ENCODE peak calls at places on chromosomes 11 and 22, in seven cellular contexts. G is naive thymus-derived CD8-positive, alpha-beta T cell; C is left lung; Z is posterior cingulate gyrus; H is HEK293T; Q is stimulated activated naive B cell treated with anti-CD40 and anti-IgM and Interleukin-4, amounts not matched to agents 10 μg/mL and 1 μg/mL and 100 μg/mL, for 72 hours; M is left cardiac atrium. F is an unnamed sample.

GRCh38 chr22:44640618-44641155 is 61.3 kb upstream of the PRR5 start:
- DNase-seq in H (no peak), M (no peak), G (no peak), C (no peak), Q (no peak), Z (no peak), F (no peak)

GRCh38 chr11:9656864-9657263 is 7.0 kb upstream of the SWAP70 start:
- DNase-seq in Z (no peak), H (no peak), G (no peak), C (no peak), Q (no peak), M (no peak), F (peak; percentile 13)

GRCh38 chr11:133955945-133956421 is 785 bp downstream of the IGSF9B start:
- DNase-seq in H (peak; percentile 35), G (no peak), Z (no peak), C (no peak), Q (no peak), M (no peak), F (peak; percentile 62)

GRCh38 chr11:3799883-3800282 is 2.5 kb upstream of the NUP98 start:
- DNase-seq in C (no peak), M (no peak), Q (no peak), G (no peak), H (no peak), Z (no peak), F (peak; percentile 33)

GRCh38 chr11:15038963-15039362 is 34.4 kb upstream of the CALCB start:
- DNase-seq in M (no peak), Q (no peak), Z (no peak), G (no peak), C (no peak), H (no peak), F (no peak)

GRCh38 chr11:3885855-3886254 is 30.4 kb downstream of the STIM1 start:
- DNase-seq in M (no peak), H (no peak), C (no peak), G (no peak), Z (no peak), Q (no peak), F (no peak)

GRCh38 chr22:30290679-30291333 is 1.5 kb upstream of the CASTOR1 start:
- DNase-seq in Q (no peak), M (peak; percentile 91), C (peak; percentile 82), G (no peak), Z (peak; percentile 89), H (no peak), F (peak; percentile 73)

GRCh38 chr22:24434472-24435322 is 7.3 kb downstream of the ADORA2A start:
- DNase-seq in Q (peak; percentile 91), H (no peak), C (peak; percentile 49), M (no peak), Z (no peak), G (peak; percentile 82), F (peak; percentile 36)

GRCh38 chr11:13468750-13469149 is 5.7 kb upstream of the BTBD10 start:
- DNase-seq in G (no peak), C (no peak), H (no peak), Z (no peak), Q (no peak), M (no peak), F (no peak)

GRCh38 chr11:125211191-125211953 is 46.8 kb downstream of the PKNOX2 start:
- DNase-seq in M (no peak), C (no peak), H (no peak), Z (no peak), G (no peak), Q (no peak), F (peak; percentile 79)

GRCh38 chr11:24855951-24856350 is 359.1 kb downstream of the LUZP2 start:
- DNase-seq in H (no peak), C (no peak), M (no peak), G (no peak), Z (no peak), Q (no peak), F (no peak)

GRCh38 chr22:29700206-29700948 is 19.4 kb upstream of the CABP7 start:
- DNase-seq in Z (no peak), Q (no peak), M (no peak), G (no peak), C (no peak), H (no peak), F (no peak)

GRCh38 chr11:122071680-122072321 is 44.2 kb downstream of the BLID start:
- DNase-seq in C (no peak), G (no peak), M (no peak), Z (peak; percentile 60), H (no peak), Q (no peak), F (no peak)

GRCh38 chr11:62539238-62539925 is 7.2 kb downstream of the AHNAK start:
- DNase-seq in Q (no peak), H (no peak), G (no peak), M (peak; percentile 81), C (peak; percentile 54), Z (no peak), F (peak; percentile 59)

GRCh38 chr22:24496661-24497060 is 1.5 kb downstream of the UPB1 start:
- DNase-seq in C (no peak), G (no peak), Z (no peak), M (no peak), H (no peak), Q (no peak), F (peak; percentile 43)

GRCh38 chr11:123654566-123655081 is at the start of gene SCN3B:
- DNase-seq in G (no peak), C (peak; percentile 73), Z (peak; percentile 45), M (peak; percentile 79), Q (no peak), H (peak; percentile 90), F (peak; percentile 95)

GRCh38 chr22:49099496-49100124 is 728.1 kb downstream of the BRD1 start:
- DNase-seq in H (no peak), C (no peak), M (peak; percentile 62), Z (no peak), G (no peak), Q (no peak), F (no peak)

GRCh38 chr11:120526241-120526640 is 14.7 kb downstream of the GRIK4 start:
- DNase-seq in C (no peak), G (no peak), M (no peak), H (no peak), Z (no peak), Q (no peak), F (no peak)

GRCh38 chr22:41987276-41987675 is 11.3 kb upstream of the WBP2NL start:
- DNase-seq in M (no peak), H (no peak), Z (no peak), C (no peak), Q (no peak), G (no peak), F (peak; percentile 20)

GRCh38 chr22:19051381-19051780 is 70.8 kb downstream of the DGCR2 start:
- DNase-seq in Z (no peak), H (no peak), M (peak; percentile 1), C (peak; percentile 6), G (no peak), Q (no peak), F (no peak)

GRCh38 chr11:65887723-65888162 is 528 bp downstream of the FIBP start:
- DNase-seq in C (no peak), H (no peak), Z (no peak), M (no peak), Q (no peak), G (no peak), F (no peak)

GRCh38 chr11:119540370-119541125 is 117.6 kb upstream of the THY1 start:
- DNase-seq in Z (no peak), Q (no peak), M (no peak), H (no peak), C (no peak), G (no peak), F (peak; percentile 40)